ENCODE peak calls at places on chromosomes 13 and 19, in nine cellular contexts. R is smooth muscle cell of the brain vasculature; U is effector memory CD4-positive, alpha-beta T cell; K is spleen; X is activated gamma-delta T cell treated with Interleukin-2 at 50 U/mL for 16 hours; D is activated T-helper 1 cell treated with anti-CD3 and anti-CD28 coated beads, Interleukin-12 subunit alpha, Interleukin-12 subunit beta, Interleukin-2, Interleukin-4 antibody, amounts not matched to agents 30 ng/mL and 10 ng/mL and 1 ng/mL, durations not matched to agents 14 hours and 24 hours and 36 hours; N is activated T-cell treated with anti-CD3 and anti-CD28 coated beads, Interleukin-2, amount 50 U/mL, for 72 hours; E is Daoy; P is body of pancreas. T is an unnamed sample.

GRCh38 chr13:110536006-110536693 is 25.4 kb downstream of the RAB20 start:
- DNase-seq in R (no peak), U (no peak), K (peak; percentile 86), X (no peak), D (no peak), N (no peak), E (no peak), P (no peak), T (peak; percentile 65)

GRCh38 chr19:2253106-2254051 is 2.8 kb downstream of the JSRP1 start:
- DNase-seq in R (no peak), U (no peak), K (peak; percentile 89), X (peak; percentile 70), D (no peak), N (peak; percentile 68), E (peak; percentile 29), P (no peak), T (peak; percentile 74)

GRCh38 chr19:9808855-9809646 is 9.8 kb downstream of the FBXL12 start:
- DNase-seq in R (no peak), U (no peak), K (no peak), X (peak; percentile 51), D (no peak), N (no peak), E (no peak), P (no peak), T (no peak)

GRCh38 chr13:95355491-95355890 is 54.2 kb upstream of the ABCC4 start:
- DNase-seq in R (no peak), U (no peak), K (peak; percentile 9), X (no peak), D (no peak), N (no peak), E (peak; percentile 53), P (no peak), T (no peak)

GRCh38 chr13:37375724-37376123 is 222.8 kb downstream of the POSTN start:
- DNase-seq in R (no peak), U (no peak), K (no peak), X (no peak), D (no peak), N (no peak), E (no peak), P (no peak), T (no peak)

GRCh38 chr13:81779896-81780295 is 1439.0 kb upstream of the SPRY2 start:
- DNase-seq in R (no peak), U (no peak), K (no peak), X (no peak), D (no peak), N (no peak), E (no peak), P (no peak), T (no peak)

GRCh38 chr19:35059799-35060091 is 18.2 kb downstream of the HPN start:
- DNase-seq in R (no peak), U (no peak), K (no peak), X (no peak), D (no peak), N (no peak), E (no peak), P (no peak), T (no peak)

GRCh38 chr13:46354143-46355087 is 32.6 kb downstream of the RUBCNL start:
- DNase-seq in R (peak; percentile 82), U (no peak), K (no peak), X (no peak), D (peak; percentile 53), N (peak; percentile 56), E (peak; percentile 82), P (no peak), T (no peak)

GRCh38 chr19:21202865-21203494 is 61.1 kb downstream of the ZNF431 start:
- DNase-seq in R (no peak), U (no peak), K (no peak), X (peak; percentile 17), D (no peak), N (peak; percentile 41), E (peak; percentile 7), P (peak; percentile 33), T (no peak)

GRCh38 chr13:46553886-46554855 is 1.2 kb downstream of the LRCH1 start:
- DNase-seq in R (no peak), U (peak; percentile 60), K (peak; percentile 93), X (peak; percentile 50), D (peak; percentile 66), N (peak; percentile 77), E (peak; percentile 86), P (peak; percentile 71), T (peak; percentile 92)

GRCh38 chr13:24146961-24147569 is 13.5 kb upstream of the SPATA13 start:
- DNase-seq in R (no peak), U (no peak), K (no peak), X (no peak), D (no peak), N (no peak), E (no peak), P (no peak), T (no peak)

GRCh38 chr19:51327066-51327985 is 14.6 kb downstream of the VSIG10L start:
- DNase-seq in R (no peak), U (no peak), K (peak; percentile 71), X (peak; percentile 42), D (peak; percentile 49), N (peak; percentile 71), E (peak; percentile 65), P (peak; percentile 40), T (no peak)

GRCh38 chr13:26980099-26981031 is 191.2 kb downstream of the USP12 start:
- DNase-seq in R (no peak), U (no peak), K (no peak), X (no peak), D (no peak), N (no peak), E (no peak), P (no peak), T (no peak)

GRCh38 chr19:34380639-34381241 is 15.7 kb downstream of the GPI start:
- DNase-seq in R (no peak), U (no peak), K (no peak), X (no peak), D (no peak), N (no peak), E (no peak), P (no peak), T (no peak)

GRCh38 chr13:113176822-113177221 is 18.4 kb downstream of the PROZ start:
- DNase-seq in R (no peak), U (no peak), K (no peak), X (no peak), D (no peak), N (no peak), E (no peak), P (no peak), T (no peak)

GRCh38 chr19:6587093-6587820 is 3.7 kb downstream of the CD70 start:
- DNase-seq in R (no peak), U (no peak), K (no peak), X (no peak), D (no peak), N (no peak), E (no peak), P (no peak), T (no peak)

GRCh38 chr19:10289836-10290438 is at the start of gene ICAM5:
- DNase-seq in R (no peak), U (no peak), K (peak; percentile 77), X (peak; percentile 31), D (no peak), N (peak; percentile 53), E (peak; percentile 71), P (no peak), T (no peak)

GRCh38 chr19:57560049-57560491 is 407 bp upstream of the ZNF550 start:
- DNase-seq in R (no peak), U (no peak), K (peak; percentile 68), X (no peak), D (no peak), N (no peak), E (peak; percentile 92), P (peak; percentile 6), T (peak; percentile 68)

GRCh38 chr13:24080134-24080533 is 80.4 kb upstream of the SPATA13 start:
- DNase-seq in R (no peak), U (no peak), K (no peak), X (no peak), D (no peak), N (no peak), E (no peak), P (no peak), T (no peak)